ENCODE peak calls at places on chromosomes 6 and 20, in four cellular contexts. P is hepatic stellate cell, M is osteocyte, X is hypothalamus. E is an unnamed sample.

GRCh38 chr6:149007846-149008245 is 261.0 kb downstream of the UST start:
- DNase-seq in X (no peak), M (no peak), P (no peak), E (no peak)

GRCh38 chr6:133301739-133302138 is 60.6 kb downstream of the EYA4 start:
- DNase-seq in M (no peak), X (no peak), P (no peak), E (no peak)

GRCh38 chr6:25050356-25050755 is 114.6 kb upstream of the RIPOR2 start:
- DNase-seq in X (no peak), P (no peak), M (no peak), E (no peak)

GRCh38 chr6:34226066-34226465 is 10.6 kb upstream of the HMGA1 start:
- DNase-seq in P (no peak), M (no peak), X (no peak), E (no peak)

GRCh38 chr6:130293800-130294199 is 71.0 kb upstream of the SAMD3 start:
- DNase-seq in M (no peak), P (peak; percentile 59), X (no peak), E (no peak)

GRCh38 chr20:8790442-8791074 is 278.3 kb upstream of the PLCB4 start:
- DNase-seq in P (peak; percentile 10), X (peak; percentile 6), M (no peak), E (no peak)

GRCh38 chr6:31651602-31652191 is 764 bp downstream of the BAG6 start:
- DNase-seq in P (peak; percentile 91), X (no peak), M (no peak), E (no peak)

GRCh38 chr6:89509719-89510339 is 76.9 kb downstream of the ANKRD6 start:
- DNase-seq in M (no peak), P (no peak), X (no peak), E (no peak)

GRCh38 chr6:99151634-99152344 is 197.7 kb downstream of the FAXC start:
- DNase-seq in X (no peak), P (peak; percentile 11), M (no peak), E (no peak)

GRCh38 chr6:17091122-17091521 is 10.7 kb upstream of the STMND1 start:
- DNase-seq in M (no peak), X (no peak), P (peak; percentile 34), E (no peak)

GRCh38 chr6:89242574-89243330 is 25.6 kb upstream of the GABRR1 start:
- DNase-seq in P (peak; percentile 43), M (no peak), X (no peak), E (no peak)

GRCh38 chr20:9081423-9081966 is 12.6 kb downstream of the PLCB4 start:
- DNase-seq in X (no peak), P (no peak), M (no peak), E (no peak)

GRCh38 chr20:57398231-57398821 is 7.1 kb downstream of the RBM38 start:
- DNase-seq in X (no peak), P (no peak), M (no peak), E (no peak)

GRCh38 chr6:160929831-160930230 is 61.7 kb upstream of the MAP3K4 start:
- DNase-seq in X (no peak), M (peak; percentile 27), P (no peak), E (no peak)

GRCh38 chr20:60882776-60883303 is 369.2 kb upstream of the CDH4 start:
- DNase-seq in M (no peak), P (no peak), X (no peak), E (no peak)

GRCh38 chr20:61437280-61438206 is 185.5 kb downstream of the CDH4 start:
- DNase-seq in P (peak; percentile 75), M (no peak), X (peak; percentile 36), E (no peak)

GRCh38 chr6:154276810-154277577 is 79.6 kb downstream of the IPCEF1 start:
- DNase-seq in X (no peak), P (no peak), M (no peak), E (no peak)

GRCh38 chr6:150006961-150007464 is 18.3 kb downstream of the RAET1L start:
- DNase-seq in M (peak; percentile 56), P (peak; percentile 40), X (no peak), E (peak; percentile 49)

GRCh38 chr20:23094927-23095326 is 8.8 kb upstream of the CD93 start:
- DNase-seq in X (no peak), P (no peak), M (no peak), E (no peak)

GRCh38 chr20:47464380-47465101 is 37.1 kb upstream of the NCOA3 start:
- DNase-seq in P (peak; percentile 85), M (peak; percentile 91), X (no peak), E (no peak)

GRCh38 chr6:109130065-109130464 is 34.8 kb downstream of the CEP57L1 start:
- DNase-seq in P (no peak), X (no peak), M (no peak), E (no peak)

GRCh38 chr20:49534314-49534713 is 33.6 kb downstream of the PTGIS start:
- DNase-seq in X (peak; percentile 22), P (peak; percentile 75), M (no peak), E (no peak)

GRCh38 chr20:48724891-48725588 is 102.8 kb downstream of the PREX1 start:
- DNase-seq in X (no peak), M (no peak), P (no peak), E (no peak)

GRCh38 chr6:20404641-20405032 is 3.0 kb downstream of the E2F3 start:
- DNase-seq in X (no peak), P (peak; percentile 65), M (no peak), E (no peak)

GRCh38 chr6:70530023-70530422 is 36.7 kb upstream of the SDHAF4 start:
- DNase-seq in M (no peak), P (no peak), X (no peak), E (no peak)

GRCh38 chr20:19620471-19620870 is 137.6 kb upstream of the RIN2 start:
- DNase-seq in X (no peak), P (no peak), M (no peak), E (peak; percentile 62)

GRCh38 chr20:52192296-52193007 is 873 bp upstream of the ZFP64 start:
- DNase-seq in M (no peak), X (peak; percentile 16), P (no peak), E (no peak)

GRCh38 chr6:127302728-127303675 is 36.3 kb downstream of the RNF146 start:
- DNase-seq in P (peak; percentile 11), X (no peak), M (no peak), E (no peak)

GRCh38 chr6:69729870-69730449 is 66.8 kb downstream of the LMBRD1 start:
- DNase-seq in X (no peak), M (no peak), P (no peak), E (no peak)

GRCh38 chr6:549901-550300 is 107.0 kb downstream of the HUS1B start:
- DNase-seq in M (no peak), X (no peak), P (no peak), E (no peak)

GRCh38 chr6:113476937-113477839 is 380.0 kb upstream of the MARCKS start:
- DNase-seq in X (no peak), P (no peak), M (no peak), E (no peak)

GRCh38 chr20:17972121-17972520 is 3.3 kb downstream of the MGME1 start:
- DNase-seq in P (no peak), X (no peak), M (no peak), E (no peak)

GRCh38 chr6:107717781-107718180 is 106.3 kb downstream of the SCML4 start:
- DNase-seq in X (no peak), P (no peak), M (peak; percentile 40), E (peak; percentile 49)

GRCh38 chr6:131950767-131951575 is at the start of gene CCN2:
- DNase-seq in X (peak; percentile 6), P (peak; percentile 89), M (peak; percentile 97), E (no peak)

GRCh38 chr6:84921891-84922290 is 157.5 kb upstream of the TBX18 start:
- DNase-seq in M (no peak), X (no peak), P (no peak), E (no peak)

GRCh38 chr6:112649853-112650252 is 302.7 kb downstream of the RFPL4B start:
- DNase-seq in P (no peak), M (no peak), X (no peak), E (no peak)

E was measured in vagina.